ENCODE peak calls at places on chromosome 2, in eight cellular contexts. Y is uterus; K is IMR-90; W is A549; L is naive thymus-derived CD4-positive, alpha-beta T cell; X is endothelial cell of umbilical vein; H is hepatocyte; S is tibial artery. T is an unnamed sample.

GRCh38 chr2:30165050-30165520 is 18.3 kb downstream of the YPEL5 start:
- DNase-seq in S (peak), X (peak), H (peak), Y (peak), K (peak), W (peak), L (peak), T (peak)

GRCh38 chr2:175383286-175383685 is 201.8 kb upstream of the ATP5MC3 start:
- DNase-seq in S (no peak), W (no peak), H (no peak), X (no peak), L (no peak), K (no peak), Y (no peak), T (no peak)

GRCh38 chr2:11234309-11234708 is 79.0 kb downstream of the SLC66A3 start:
- DNase-seq in W (no peak), K (peak), H (no peak), L (no peak), X (peak), Y (no peak), S (no peak), T (no peak)

GRCh38 chr2:164061129-164061746 is 325.4 kb upstream of the FIGN start:
- DNase-seq in K (peak), H (peak), S (no peak), Y (no peak), X (peak), L (no peak), W (peak), T (no peak)

GRCh38 chr2:121897335-121897970 is 142.0 kb downstream of the TSN start:
- DNase-seq in X (peak), L (no peak), H (peak), S (no peak), Y (no peak), W (peak), K (peak), T (no peak)

GRCh38 chr2:128026422-128027277 is 1.2 kb downstream of the SAP130 start:
- DNase-seq in L (no peak), X (peak), H (peak), S (peak), Y (no peak), W (no peak), K (peak), T (no peak)

GRCh38 chr2:74333175-74333574 is 10.0 kb downstream of the SLC4A5 start:
- DNase-seq in X (peak), L (no peak), H (peak), S (no peak), K (peak), W (peak), Y (no peak), T (no peak)

GRCh38 chr2:23520256-23520655 is 135.3 kb downstream of the KLHL29 start:
- DNase-seq in K (no peak), L (no peak), X (no peak), Y (no peak), S (no peak), H (no peak), W (no peak), T (no peak)

GRCh38 chr2:115396579-115396978 is 954.1 kb downstream of the DPP10 start:
- DNase-seq in W (no peak), Y (no peak), S (no peak), K (no peak), X (no peak), L (no peak), H (peak), T (no peak)

GRCh38 chr2:70374616-70375015 is 72.7 kb upstream of the FAM136A start:
- DNase-seq in W (no peak), K (no peak), X (no peak), H (no peak), Y (no peak), S (no peak), L (no peak), T (no peak)

GRCh38 chr2:58664523-58665155 is 423.5 kb upstream of the FANCL start:
- DNase-seq in S (no peak), L (no peak), Y (no peak), H (no peak), X (peak), K (no peak), W (no peak), T (no peak)

GRCh38 chr2:207746131-207746530 is 23.6 kb downstream of the FZD5 start:
- DNase-seq in X (peak), H (peak), Y (peak), L (peak), S (peak), K (peak), W (peak), T (no peak)

GRCh38 chr2:64405476-64406406 is 48.2 kb upstream of the LGALSL start:
- DNase-seq in W (no peak), Y (peak), L (no peak), H (no peak), S (peak), X (peak), K (peak), T (no peak)

GRCh38 chr2:149451417-149452165 is 121.2 kb downstream of the LYPD6 start:
- DNase-seq in K (no peak), L (no peak), X (no peak), S (no peak), Y (no peak), W (no peak), H (no peak), T (no peak)

GRCh38 chr2:201357216-201357615 is at the start of gene FLACC1:
- DNase-seq in K (peak), H (peak), W (peak), L (no peak), Y (no peak), X (peak), S (no peak), T (peak)

GRCh38 chr2:197498937-197499593 is 575 bp downstream of the HSPD1 start:
- DNase-seq in H (peak), W (peak), S (peak), X (peak), Y (peak), L (peak), K (peak), T (peak)

GRCh38 chr2:173400760-173401159 is 46.1 kb downstream of the CDCA7 start:
- DNase-seq in H (no peak), X (peak), W (peak), S (no peak), L (no peak), Y (no peak), K (no peak), T (no peak)

GRCh38 chr2:43055086-43055912 is 171.1 kb downstream of the ZFP36L2 start:
- DNase-seq in H (no peak), L (no peak), S (no peak), Y (no peak), X (no peak), K (no peak), W (no peak), T (no peak)

GRCh38 chr2:170170281-170171035 is 7.5 kb upstream of the MYO3B start:
- DNase-seq in L (no peak), X (no peak), Y (no peak), H (peak), S (no peak), W (no peak), K (no peak), T (no peak)

GRCh38 chr2:219461061-219461514 is 26.4 kb downstream of the SPEG start:
- DNase-seq in K (peak), L (no peak), H (peak), W (no peak), Y (peak), X (no peak), S (no peak), T (no peak)

GRCh38 chr2:168740360-168740759 is 62.1 kb upstream of the NOSTRIN start:
- DNase-seq in Y (no peak), X (no peak), W (no peak), K (peak), H (no peak), S (no peak), L (no peak), T (no peak)

GRCh38 chr2:238846503-238847431 is 1.1 kb upstream of the TWIST2 start:
- DNase-seq in H (peak), Y (peak), K (no peak), L (no peak), X (peak), S (no peak), W (no peak), T (no peak)

GRCh38 chr2:27885656-27886055 is 4.5 kb downstream of the RBKS start:
- DNase-seq in S (no peak), Y (no peak), L (no peak), H (no peak), X (peak), K (no peak), W (no peak), T (no peak)

GRCh38 chr2:168964251-168964807 is 63.2 kb downstream of the G6PC2 start:
- DNase-seq in H (no peak), X (no peak), Y (no peak), S (no peak), K (no peak), W (no peak), L (no peak), T (peak)

GRCh38 chr2:86413296-86414085 is 27.7 kb upstream of the KDM3A start:
- DNase-seq in L (no peak), S (no peak), X (peak), H (no peak), Y (no peak), W (no peak), K (no peak), T (no peak)

GRCh38 chr2:73212448-73213176 is 1.4 kb upstream of the SMYD5 start:
- DNase-seq in S (peak), X (peak), L (peak), H (peak), K (peak), Y (peak), W (peak), T (peak)
- H3K27ac ChIP-seq in S (peak), X (no peak), L (no peak), H (peak), K (no peak), Y (no peak), W (no peak), T (no peak)

GRCh38 chr2:25430556-25430955 is 88.8 kb upstream of the DNMT3A start:
- DNase-seq in H (no peak), Y (no peak), W (no peak), L (no peak), S (no peak), K (no peak), X (no peak), T (no peak)
- H3K27ac ChIP-seq in H (no peak), Y (no peak), W (no peak), L (no peak), S (no peak), K (no peak), X (no peak), T (no peak)

DNA sequence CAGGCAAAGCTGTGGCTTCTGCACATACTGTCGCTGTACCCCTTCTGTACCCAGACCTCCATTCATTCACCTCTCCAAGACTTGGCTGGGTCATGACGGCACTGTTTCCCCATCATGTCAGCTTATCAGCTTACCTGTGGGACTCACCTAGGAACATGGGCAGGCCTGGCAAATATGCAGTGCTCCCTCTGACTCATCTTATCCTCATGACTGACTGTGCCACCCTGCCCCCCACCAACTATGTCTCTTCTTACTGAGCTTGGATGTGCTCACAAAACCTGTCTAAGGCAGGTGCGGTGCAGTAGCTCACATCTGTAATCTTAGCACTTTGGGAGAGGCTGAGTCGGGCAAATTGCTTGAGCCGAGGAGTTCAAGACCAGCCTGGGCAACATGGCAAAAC is 152.4 kb downstream of the MGAT5 start:
- DNase-seq in W (no peak), H (no peak), S (no peak), K (no peak), X (no peak), Y (no peak), L (no peak), T (no peak)
- H3K27ac ChIP-seq in W (no peak), H (no peak), S (no peak), K (no peak), X (no peak), Y (no peak), L (no peak), T (no peak)

DNA sequence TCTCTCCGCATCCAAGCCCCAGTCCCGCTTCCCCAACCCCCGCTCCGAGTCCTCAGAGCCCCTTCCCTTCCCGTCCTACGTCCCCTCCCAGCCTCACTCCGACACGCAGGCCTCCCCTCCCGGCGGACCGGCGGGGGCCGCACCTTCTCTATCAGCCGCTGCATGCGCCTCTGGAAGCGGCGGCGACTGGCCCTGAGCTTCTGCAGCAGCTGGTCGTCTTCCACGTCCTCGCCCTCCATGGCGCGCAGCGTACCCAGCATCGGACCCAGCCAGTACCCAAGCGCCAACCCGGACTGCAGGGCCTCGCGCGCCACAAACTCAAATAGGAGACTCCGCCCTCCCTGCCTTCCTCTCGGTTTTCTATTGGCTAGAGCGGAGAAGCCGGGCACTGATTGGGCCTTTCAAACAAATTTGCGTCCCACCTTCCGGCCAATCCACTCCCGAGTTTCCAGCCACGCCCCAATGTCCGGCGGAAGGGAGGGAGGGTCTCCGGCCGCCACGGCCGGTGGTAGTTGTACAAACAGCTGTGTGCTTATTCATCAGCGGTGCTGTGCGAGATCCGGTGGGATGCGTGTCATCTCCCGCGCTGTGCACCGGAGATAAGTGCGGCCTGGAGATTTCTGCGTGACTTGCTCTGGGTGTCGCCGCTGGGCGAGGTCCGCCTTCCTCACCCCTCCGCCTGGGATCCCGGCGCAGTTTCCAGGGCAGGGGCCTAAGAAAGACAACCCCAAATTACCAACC is at the start of gene HJURP:
- DNase-seq in K (peak), H (peak), X (peak), Y (peak), W (peak), S (peak), L (peak), T (peak)
- H3K27ac ChIP-seq in K (peak), H (peak), X (peak), Y (peak), W (peak), S (peak), L (peak), T (peak)

GRCh38 chr2:109690457-109690821 is 76.3 kb downstream of the SOWAHC start:
- DNase-seq in W (no peak), S (no peak), K (no peak), H (no peak), Y (no peak), L (no peak), X (no peak), T (no peak)

GRCh38 chr2:109690822-109691541 is 76.8 kb downstream of the SOWAHC start:
- DNase-seq in K (peak), W (no peak), Y (peak), X (no peak), H (peak), L (no peak), S (peak), T (peak)

GRCh38 chr2:109692013-109692738 is 78.0 kb downstream of the SOWAHC start:
- DNase-seq in W (no peak), L (no peak), K (no peak), H (no peak), Y (no peak), X (no peak), S (no peak), T (no peak)

GRCh38 chr2:109689973-109690372 is 75.8 kb downstream of the SOWAHC start:
- DNase-seq in S (no peak), Y (no peak), H (no peak), K (no peak), L (no peak), X (no peak), W (no peak), T (no peak)

GRCh38 chr2:109689182-109689935 is 75.2 kb downstream of the SOWAHC start:
- DNase-seq in S (no peak), W (no peak), X (no peak), H (no peak), L (no peak), K (no peak), Y (no peak), T (no peak)
- H3K27ac ChIP-seq in S (peak), W (no peak), X (no peak), H (peak), L (no peak), K (no peak), Y (peak), T (peak)

DNA sequence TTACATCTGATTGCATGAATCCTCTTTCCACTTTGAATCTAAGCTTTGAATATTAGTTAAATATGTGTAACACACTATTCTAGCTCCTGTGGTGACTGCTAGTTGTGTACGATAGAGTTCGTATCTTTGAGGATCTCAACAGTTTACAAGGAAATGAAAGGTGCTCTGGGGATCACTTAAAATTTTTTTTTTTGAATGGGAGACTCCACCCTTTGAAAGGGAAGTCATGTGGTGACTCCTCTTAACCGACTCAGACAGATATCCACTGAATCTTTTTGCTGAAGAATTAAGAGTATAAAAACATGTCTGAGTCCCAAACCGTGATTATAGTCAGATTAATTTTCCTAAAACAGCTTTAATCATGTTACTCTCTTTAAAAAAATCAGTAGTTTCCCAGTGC is 4.0 kb downstream of the CLIP4 start:
- DNase-seq in K (no peak), X (no peak), L (peak), W (no peak), H (no peak), S (no peak), Y (no peak), T (no peak)
- H3K27ac ChIP-seq in K (no peak), X (no peak), L (no peak), W (peak), H (peak), S (no peak), Y (no peak), T (peak)

DNA sequence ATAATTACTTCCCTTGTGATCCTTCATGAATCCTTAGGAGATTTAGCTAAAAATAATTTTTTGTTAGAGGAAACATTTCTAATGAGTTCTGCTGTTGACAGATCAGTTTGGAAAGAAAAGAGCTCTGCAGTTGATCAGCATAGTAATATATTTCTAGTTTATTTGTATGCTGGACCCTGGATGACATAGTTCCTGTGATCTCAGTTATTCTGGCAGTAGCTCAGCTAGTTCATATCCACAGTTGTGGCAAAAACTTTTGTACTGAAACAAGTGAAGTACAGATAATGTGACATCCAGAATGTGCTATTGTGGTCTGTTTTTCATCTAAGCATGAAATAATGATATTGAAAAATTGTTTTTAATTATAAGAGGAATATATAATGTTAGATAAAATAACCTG is 33.7 kb downstream of the ABI2 start:
- DNase-seq in S (no peak), K (peak), L (no peak), Y (no peak), H (no peak), W (no peak), X (peak), T (no peak)
- H3K27ac ChIP-seq in S (peak), K (no peak), L (no peak), Y (peak), H (no peak), W (no peak), X (no peak), T (peak)

GRCh38 chr2:61950571-61951315 is 45.3 kb downstream of the COMMD1 start:
- DNase-seq in W (no peak), Y (no peak), S (no peak), H (no peak), K (no peak), L (no peak), X (no peak), T (no peak)
- H3K27ac ChIP-seq in W (no peak), Y (peak), S (peak), H (no peak), K (no peak), L (no peak), X (no peak), T (peak)

GRCh38 chr2:177335917-177336450 is 56.6 kb upstream of the AGPS start:
- DNase-seq in Y (no peak), X (peak), S (no peak), H (no peak), K (peak), L (no peak), W (no peak), T (no peak)

GRCh38 chr2:177332992-177333388 is 59.6 kb upstream of the AGPS start:
- DNase-seq in X (no peak), K (no peak), L (no peak), S (no peak), H (no peak), Y (no peak), W (no peak), T (no peak)

GRCh38 chr2:177332041-177332991 is 60.3 kb upstream of the AGPS start:
- DNase-seq in H (peak), Y (peak), W (peak), X (peak), L (peak), K (peak), S (peak), T (no peak)

GRCh38 chr2:177338177-177338721 is 54.3 kb upstream of the AGPS start:
- DNase-seq in Y (no peak), S (no peak), L (no peak), W (peak), K (peak), X (peak), H (no peak), T (no peak)

GRCh38 chr2:177334940-177335543 is 57.5 kb upstream of the AGPS start:
- DNase-seq in H (peak), K (peak), S (no peak), L (peak), Y (peak), W (peak), X (peak), T (no peak)
- H3K27ac ChIP-seq in H (no peak), K (no peak), S (no peak), L (no peak), Y (no peak), W (no peak), X (no peak), T (no peak)

GRCh38 chr2:213091765-213092164 is 59.6 kb downstream of the IKZF2 start:
- DNase-seq in K (no peak), Y (no peak), H (no peak), S (no peak), W (no peak), X (no peak), L (no peak), T (no peak)
- H3K27ac ChIP-seq in K (no peak), Y (no peak), H (no peak), S (no peak), W (no peak), X (no peak), L (no peak), T (no peak)

T was measured in breast epithelium.